ENCODE peak calls at places on chromosome 18, in four cellular contexts. O, S, Y and P are unnamed samples.

GRCh38 chr18:5619381-5619780 is 75.6 kb upstream of the EPB41L3 start:
- DNase-seq in O (no peak), S (no peak), Y (no peak), P (no peak)

GRCh38 chr18:80067321-80067720 is 33.1 kb downstream of the RBFA start:
- DNase-seq in O (no peak), S (no peak), Y (no peak), P (no peak)

GRCh38 chr18:9806905-9807304 is 78.9 kb upstream of the TXNDC2 start:
- DNase-seq in O (no peak), S (no peak), Y (no peak), P (no peak)

GRCh38 chr18:50194623-50195532 is at the start of gene MYO5B:
- DNase-seq in O (peak; percentile 57), S (peak; percentile 93), Y (peak; percentile 85), P (no peak)

GRCh38 chr18:75163736-75164135 is 45.2 kb downstream of the PTGR3 start:
- DNase-seq in O (no peak), S (no peak), Y (no peak), P (no peak)

GRCh38 chr18:41989508-41989907 is 34.5 kb downstream of the PIK3C3 start:
- DNase-seq in O (no peak), S (no peak), Y (no peak), P (no peak)

GRCh38 chr18:12406376-12407111 is 1.2 kb upstream of the PRELID3A start:
- DNase-seq in O (no peak), S (no peak), Y (no peak), P (no peak)

GRCh38 chr18:75064513-75064905 is 144.4 kb downstream of the PTGR3 start:
- DNase-seq in O (no peak), S (no peak), Y (no peak), P (no peak)

GRCh38 chr18:75205760-75206109 is 3.2 kb downstream of the PTGR3 start:
- DNase-seq in O (no peak), S (no peak), Y (no peak), P (no peak)

GRCh38 chr18:55416791-55417190 is 171.2 kb downstream of the TCF4 start:
- DNase-seq in O (no peak), S (no peak), Y (no peak), P (no peak)

GRCh38 chr18:73728657-73729056 is 419.0 kb downstream of the FBXO15 start:
- DNase-seq in O (no peak), S (no peak), Y (no peak), P (no peak)

GRCh38 chr18:45876131-45876530 is 50.7 kb downstream of the SIGLEC15 start:
- DNase-seq in O (peak; percentile 13), S (no peak), Y (no peak), P (no peak)

GRCh38 chr18:78826631-78827030 is 153.0 kb upstream of the SALL3 start:
- DNase-seq in O (no peak), S (no peak), Y (no peak), P (no peak)

GRCh38 chr18:70380915-70381896 is 92.4 kb downstream of the SOCS6 start:
- DNase-seq in O (no peak), S (no peak), Y (peak; percentile 55), P (no peak)

GRCh38 chr18:62280058-62280457 is 45.1 kb upstream of the TNFRSF11A start:
- DNase-seq in O (no peak), S (no peak), Y (peak; percentile 18), P (no peak)

GRCh38 chr18:46706968-46707367 is 49.9 kb downstream of the ST8SIA5 start:
- DNase-seq in O (no peak), S (no peak), Y (peak; percentile 53), P (no peak)

GRCh38 chr18:37764526-37764925 is 198.9 kb upstream of the CELF4 start:
- DNase-seq in O (no peak), S (no peak), Y (no peak), P (no peak)

GRCh38 chr18:37403788-37404187 is 161.8 kb downstream of the CELF4 start:
- DNase-seq in O (no peak), S (peak; percentile 43), Y (no peak), P (no peak)

GRCh38 chr18:57980573-57981348 is 63.3 kb upstream of the NEDD4L start:
- DNase-seq in O (peak; percentile 25), S (no peak), Y (peak; percentile 74), P (no peak)

GRCh38 chr18:40249390-40250080 is 1705.5 kb upstream of the PIK3C3 start:
- DNase-seq in O (no peak), S (no peak), Y (peak; percentile 54), P (no peak)

DNA sequence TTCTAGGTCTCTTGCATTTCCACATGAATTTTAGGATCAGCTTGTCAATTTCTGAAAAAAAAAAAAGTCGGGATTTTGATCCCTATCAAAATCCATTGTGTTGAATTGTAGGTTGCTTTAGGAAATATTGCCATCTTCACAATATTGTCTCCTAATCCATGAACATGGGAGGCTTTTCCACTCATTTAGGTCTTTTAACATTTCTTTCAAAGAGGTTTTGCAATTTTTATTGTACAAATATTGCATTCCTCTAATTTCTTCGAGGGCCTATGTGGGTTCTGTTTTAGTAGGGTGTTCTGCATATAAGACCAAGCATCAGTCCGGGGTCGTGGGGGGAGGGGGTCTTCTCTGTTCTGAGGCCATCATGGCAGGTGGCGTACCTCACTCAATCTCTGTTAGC is 725 bp upstream of the LAMA3 start:
- DNase-seq in O (no peak), S (no peak), Y (no peak), P (no peak)
- H3K4me3 ChIP-seq in O (no peak overlapping the region), S (peak overlapping the region; percentile 4), Y (peak overlapping the region; percentile 57), P (no peak overlapping the region)

DNA sequence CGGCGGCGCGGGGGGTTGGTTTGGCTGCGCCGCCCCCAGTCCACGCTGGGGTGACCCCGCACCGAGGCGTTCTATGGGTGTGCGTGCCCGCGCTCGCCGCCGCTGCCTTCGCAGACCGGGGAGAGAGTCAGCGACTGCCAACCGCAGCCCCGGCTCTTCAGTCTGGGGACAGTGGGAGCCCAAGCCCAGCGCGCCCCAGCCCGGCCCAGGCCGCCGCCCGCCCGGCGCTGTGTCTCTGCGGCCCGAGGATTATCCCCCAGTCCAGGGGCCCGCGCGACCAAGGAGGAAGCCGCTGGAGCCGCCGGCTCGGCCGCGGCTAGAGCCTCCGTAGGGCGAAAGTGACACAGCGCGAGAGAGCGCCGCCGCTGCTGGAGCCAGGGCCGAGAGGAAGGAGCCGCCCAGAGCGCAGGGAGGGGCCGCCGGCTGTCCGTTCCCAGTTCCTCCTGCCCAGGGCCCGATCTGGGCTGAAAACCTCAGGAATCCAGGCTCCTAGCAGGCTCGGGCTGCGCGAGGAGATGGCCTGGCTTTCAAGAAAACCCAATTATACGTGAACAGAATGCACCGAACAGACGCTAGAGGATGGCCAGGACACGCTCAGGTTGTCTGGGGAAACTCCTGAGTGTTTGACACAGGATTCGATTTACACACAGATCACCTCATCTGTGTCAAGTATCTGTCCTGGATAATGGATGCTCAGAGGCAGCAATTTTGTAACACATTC is 2.4 kb downstream of the CTIF start:
- DNase-seq in O (peak; percentile 54), S (peak; percentile 92), Y (peak; percentile 74), P (peak; percentile 42)
- TF ChIP-seq CTCF in O (no peak), S (no peak), Y (no peak), P (no peak)

GRCh38 chr18:31499157-31499524 is 1.2 kb downstream of the DSG2 start:
- DNase-seq in O (no peak), S (no peak), Y (no peak), P (no peak)
- H3K4me3 ChIP-seq in O (peak overlapping the region; percentile 99), S (peak overlapping the region; percentile 82), Y (peak overlapping the region; percentile 91), P (no peak overlapping the region)

DNA sequence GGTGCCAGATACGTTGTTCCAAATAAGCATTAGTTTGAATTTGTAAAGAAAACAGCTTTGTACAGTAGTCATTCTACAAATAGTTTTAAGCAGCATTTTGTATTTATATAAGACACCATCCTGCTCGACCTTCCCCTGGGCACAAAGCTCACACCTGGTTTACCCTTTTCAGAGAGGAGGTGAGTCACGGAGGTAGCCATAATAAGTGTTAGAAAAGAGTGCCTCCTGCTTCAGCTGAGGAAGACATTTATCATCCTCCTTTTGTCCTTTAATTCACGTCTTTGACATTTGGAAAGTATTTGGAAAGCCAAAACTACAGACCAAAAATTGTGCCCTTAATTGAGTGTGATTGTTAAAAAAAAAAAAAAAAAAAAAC is 6.8 kb downstream of the RAB12 start:
- DNase-seq in O (no peak), S (no peak), Y (peak; percentile 69), P (no peak)
- TF ChIP-seq CTCF in O (no peak), S (no peak), Y (no peak), P (no peak)